ENCODE peak calls at places on chromosomes 3 and 15, in four cellular contexts. One of them, this sample, is unnamed.

GRCh38 chr15:45087513-45087912 is 26.5 kb downstream of the DUOX2 start:
- DNase-seq in type B pancreatic cell: no peak
- DNase-seq in effector CD4-positive, alpha-beta T cell: no peak
- DNase-seq in hepatic stellate cell: no peak
- DNase-seq in this sample: no peak

GRCh38 chr3:20739814-20740213 is 553.8 kb upstream of the SGO1 start:
- DNase-seq in effector CD4-positive, alpha-beta T cell: no peak
- DNase-seq in hepatic stellate cell: no peak
- DNase-seq in type B pancreatic cell: no peak
- DNase-seq in this sample: no peak

GRCh38 chr3:69408542-69408941 is 22.7 kb upstream of the FRMD4B start:
- DNase-seq in hepatic stellate cell: no peak
- DNase-seq in effector CD4-positive, alpha-beta T cell: no peak
- DNase-seq in type B pancreatic cell: no peak
- DNase-seq in this sample: no peak

GRCh38 chr3:141305436-141305835 is 62.9 kb upstream of the ZBTB38 start:
- DNase-seq in type B pancreatic cell: no peak
- DNase-seq in hepatic stellate cell: peak; percentile 49
- DNase-seq in effector CD4-positive, alpha-beta T cell: no peak
- DNase-seq in this sample: no peak

GRCh38 chr15:96047255-96047931 is 283.1 kb upstream of the NR2F2 start:
- DNase-seq in effector CD4-positive, alpha-beta T cell: no peak
- DNase-seq in type B pancreatic cell: no peak
- DNase-seq in hepatic stellate cell: peak; percentile 57
- DNase-seq in this sample: peak; percentile 52

GRCh38 chr3:80705290-80705689 is 937.5 kb upstream of the ROBO1 start:
- DNase-seq in effector CD4-positive, alpha-beta T cell: no peak
- DNase-seq in type B pancreatic cell: no peak
- DNase-seq in hepatic stellate cell: no peak
- DNase-seq in this sample: no peak

GRCh38 chr3:138862924-138863775 is 28.4 kb upstream of the PIK3CB start:
- DNase-seq in type B pancreatic cell: no peak
- DNase-seq in effector CD4-positive, alpha-beta T cell: no peak
- DNase-seq in hepatic stellate cell: peak; percentile 48
- DNase-seq in this sample: peak; percentile 44

GRCh38 chr15:54859982-54860381 is 336.8 kb downstream of the RSL24D1 start:
- DNase-seq in hepatic stellate cell: no peak
- DNase-seq in type B pancreatic cell: no peak
- DNase-seq in effector CD4-positive, alpha-beta T cell: no peak
- DNase-seq in this sample: no peak

GRCh38 chr3:81769271-81769670 is 7.8 kb upstream of the GBE1 start:
- DNase-seq in hepatic stellate cell: peak; percentile 16
- DNase-seq in type B pancreatic cell: no peak
- DNase-seq in effector CD4-positive, alpha-beta T cell: no peak
- DNase-seq in this sample: no peak

GRCh38 chr3:46344476-46344875 is 9.4 kb upstream of the CCR2 start:
- DNase-seq in type B pancreatic cell: no peak
- DNase-seq in effector CD4-positive, alpha-beta T cell: no peak
- DNase-seq in hepatic stellate cell: no peak
- DNase-seq in this sample: no peak

GRCh38 chr3:129015388-129016105 is 14.4 kb downstream of the EFCC1 start:
- DNase-seq in hepatic stellate cell: no peak
- DNase-seq in effector CD4-positive, alpha-beta T cell: peak; percentile 27
- DNase-seq in type B pancreatic cell: no peak
- DNase-seq in this sample: no peak

GRCh38 chr3:122081543-122081942 is 26.4 kb downstream of the CD86 start:
- DNase-seq in type B pancreatic cell: no peak
- DNase-seq in hepatic stellate cell: no peak
- DNase-seq in effector CD4-positive, alpha-beta T cell: no peak
- DNase-seq in this sample: no peak

GRCh38 chr3:140972833-140973232 is 31.2 kb downstream of the SLC25A36 start:
- DNase-seq in effector CD4-positive, alpha-beta T cell: no peak
- DNase-seq in hepatic stellate cell: peak; percentile 2
- DNase-seq in type B pancreatic cell: no peak
- DNase-seq in this sample: no peak

GRCh38 chr15:65412556-65412955 is 10.2 kb downstream of the IGDCC4 start:
- DNase-seq in effector CD4-positive, alpha-beta T cell: no peak
- DNase-seq in hepatic stellate cell: no peak
- DNase-seq in type B pancreatic cell: no peak
- DNase-seq in this sample: no peak

GRCh38 chr15:29792426-29793159 is 29.7 kb downstream of the TJP1 start:
- DNase-seq in hepatic stellate cell: peak; percentile 16
- DNase-seq in type B pancreatic cell: no peak
- DNase-seq in effector CD4-positive, alpha-beta T cell: no peak
- DNase-seq in this sample: no peak

GRCh38 chr3:38636464-38636863 is 13.0 kb downstream of the SCN5A start:
- DNase-seq in hepatic stellate cell: no peak
- DNase-seq in effector CD4-positive, alpha-beta T cell: no peak
- DNase-seq in type B pancreatic cell: no peak
- DNase-seq in this sample: no peak

GRCh38 chr3:11172136-11172670 is 17.9 kb downstream of the HRH1 start:
- DNase-seq in type B pancreatic cell: no peak
- DNase-seq in hepatic stellate cell: peak; percentile 56
- DNase-seq in effector CD4-positive, alpha-beta T cell: no peak
- DNase-seq in this sample: no peak

GRCh38 chr15:59473226-59473625 is 35.2 kb downstream of the FAM81A start:
- DNase-seq in effector CD4-positive, alpha-beta T cell: no peak
- DNase-seq in type B pancreatic cell: no peak
- DNase-seq in hepatic stellate cell: no peak
- DNase-seq in this sample: no peak

GRCh38 chr3:128489860-128490649 is 2.9 kb downstream of the GATA2 start:
- DNase-seq in hepatic stellate cell: no peak
- DNase-seq in type B pancreatic cell: no peak
- DNase-seq in effector CD4-positive, alpha-beta T cell: no peak
- DNase-seq in this sample: peak; percentile 69

GRCh38 chr3:49022751-49023171 is 840 bp downstream of the NDUFAF3 start:
- DNase-seq in effector CD4-positive, alpha-beta T cell: no peak
- DNase-seq in hepatic stellate cell: no peak
- DNase-seq in type B pancreatic cell: no peak
- DNase-seq in this sample: no peak

GRCh38 chr3:129648331-129648730 is 41.9 kb upstream of the PLXND1 start:
- DNase-seq in effector CD4-positive, alpha-beta T cell: no peak
- DNase-seq in hepatic stellate cell: no peak
- DNase-seq in type B pancreatic cell: no peak
- DNase-seq in this sample: no peak

GRCh38 chr3:125024817-125025216 is 31.0 kb downstream of the HEG1 start:
- DNase-seq in type B pancreatic cell: no peak
- DNase-seq in hepatic stellate cell: no peak
- DNase-seq in effector CD4-positive, alpha-beta T cell: no peak
- DNase-seq in this sample: no peak

GRCh38 chr3:194141415-194142155 is 5.6 kb downstream of the HES1 start:
- DNase-seq in type B pancreatic cell: peak; percentile 92
- DNase-seq in hepatic stellate cell: peak; percentile 89
- DNase-seq in effector CD4-positive, alpha-beta T cell: peak; percentile 35
- DNase-seq in this sample: peak; percentile 90